ENCODE peak calls at places on chromosome 5, in five cellular contexts. Z is NCI-H1417; W is T47D; I is stimulated activated CD4-positive, alpha-beta T cell treated with anti-CD3 and anti-CD28 coated beads, Interleukin-4, amount 100 ng/mL, for 4 hours; J is Daoy. S is an unnamed sample.

GRCh38 chr5:120108586-120109254 is 355.4 kb upstream of the PRR16 start:
- DNase-seq in Z (no peak), W (no peak), I (no peak), J (no peak), S (no peak)

GRCh38 chr5:147844846-147845245 is 13.4 kb upstream of the SPINK1 start:
- DNase-seq in Z (no peak), W (no peak), I (no peak), J (no peak), S (no peak)

GRCh38 chr5:93236807-93237421 is 344.1 kb downstream of the NR2F1-AS1 start:
- DNase-seq in Z (no peak), W (no peak), I (no peak), J (peak), S (no peak)

GRCh38 chr5:172503925-172504730 is 49.8 kb upstream of the SH3PXD2B start:
- DNase-seq in Z (no peak), W (no peak), I (no peak), J (no peak), S (peak)

GRCh38 chr5:126594077-126594476 is 942 bp downstream of the ALDH7A1 start:
- DNase-seq in Z (no peak), W (no peak), I (no peak), J (peak), S (no peak)

GRCh38 chr5:7597058-7597457 is 201.1 kb downstream of the ADCY2 start:
- DNase-seq in Z (no peak), W (peak), I (no peak), J (peak), S (no peak)

GRCh38 chr5:81789033-81789432 is 38.1 kb upstream of the SSBP2 start:
- DNase-seq in Z (no peak), W (no peak), I (no peak), J (peak), S (no peak)

GRCh38 chr5:113378081-113378480 is 56.7 kb downstream of the TSSK1B start:
- DNase-seq in Z (no peak), W (no peak), I (no peak), J (no peak), S (no peak)

GRCh38 chr5:5298841-5299543 is 123.5 kb upstream of the ICE1 start:
- DNase-seq in Z (no peak), W (no peak), I (no peak), J (no peak), S (no peak)

GRCh38 chr5:158654415-158654814 is 445.3 kb downstream of the EBF1 start:
- DNase-seq in Z (no peak), W (no peak), I (no peak), J (no peak), S (no peak)

GRCh38 chr5:133685402-133686018 is 73.2 kb upstream of the FSTL4 start:
- DNase-seq in Z (no peak), W (no peak), I (no peak), J (no peak), S (no peak)

GRCh38 chr5:935510-936084 is 42.9 kb downstream of the TRIP13 start:
- DNase-seq in Z (no peak), W (no peak), I (no peak), J (no peak), S (no peak)